ENCODE peak calls at places on chromosomes 3 and 15, in six cellular contexts. One of them, this sample, is unnamed.

GRCh38 chr3:46763178-46763577 is 45.5 kb upstream of the PRSS50 start:
- DNase-seq in IMR-90: no peak
- DNase-seq in A549: no peak
- DNase-seq in H1: no peak
- DNase-seq in HepG2: no peak
- DNase-seq in K562: no peak
- DNase-seq in this sample: no peak

GRCh38 chr15:57736591-57736990 is 30.1 kb downstream of the POLR2M start:
- DNase-seq in IMR-90: no peak
- DNase-seq in A549: no peak
- DNase-seq in H1: no peak
- DNase-seq in HepG2: no peak
- DNase-seq in K562: no peak
- DNase-seq in this sample: no peak

GRCh38 chr3:149559525-149559924 is 85.0 kb downstream of the TM4SF4 start:
- DNase-seq in IMR-90: no peak
- DNase-seq in A549: no peak
- DNase-seq in H1: no peak
- DNase-seq in HepG2: no peak
- DNase-seq in K562: no peak
- DNase-seq in this sample: no peak

GRCh38 chr3:52774901-52775864 is 2.2 kb upstream of the ITIH1 start:
- DNase-seq in IMR-90: no peak
- DNase-seq in A549: no peak
- DNase-seq in H1: no peak
- DNase-seq in HepG2: peak
- DNase-seq in K562: no peak
- DNase-seq in this sample: no peak

GRCh38 chr15:100627789-100628395 is 25.5 kb downstream of the ASB7 start:
- DNase-seq in IMR-90: peak
- DNase-seq in A549: peak
- DNase-seq in H1: peak
- DNase-seq in HepG2: peak
- DNase-seq in K562: peak
- DNase-seq in this sample: peak

GRCh38 chr3:66035763-66036477 is 2.8 kb downstream of the MAGI1 start:
- DNase-seq in IMR-90: no peak
- DNase-seq in A549: no peak
- DNase-seq in H1: no peak
- DNase-seq in HepG2: peak
- DNase-seq in K562: no peak
- DNase-seq in this sample: no peak

GRCh38 chr3:142866841-142867631 is 21.8 kb downstream of the PCOLCE2 start:
- DNase-seq in IMR-90: no peak
- DNase-seq in A549: no peak
- DNase-seq in H1: peak
- DNase-seq in HepG2: no peak
- DNase-seq in K562: peak
- DNase-seq in this sample: no peak

GRCh38 chr15:26634319-26634718 is 138.5 kb downstream of the GABRB3 start:
- DNase-seq in IMR-90: no peak
- DNase-seq in A549: no peak
- DNase-seq in H1: no peak
- DNase-seq in HepG2: no peak
- DNase-seq in K562: no peak
- DNase-seq in this sample: no peak

GRCh38 chr3:180980612-180981011 is 8.9 kb downstream of the DNAJC19 start:
- DNase-seq in IMR-90: peak
- DNase-seq in A549: no peak
- DNase-seq in H1: no peak
- DNase-seq in HepG2: no peak
- DNase-seq in K562: no peak
- DNase-seq in this sample: no peak

GRCh38 chr3:53357457-53357856 is 10.1 kb upstream of the DCP1A start:
- DNase-seq in IMR-90: no peak
- DNase-seq in A549: no peak
- DNase-seq in H1: no peak
- DNase-seq in HepG2: no peak
- DNase-seq in K562: no peak
- DNase-seq in this sample: no peak

GRCh38 chr15:56736881-56737707 is 3.8 kb upstream of the ZNF280D start:
- DNase-seq in IMR-90: no peak
- DNase-seq in A549: no peak
- DNase-seq in H1: no peak
- DNase-seq in HepG2: no peak
- DNase-seq in K562: peak
- DNase-seq in this sample: no peak

GRCh38 chr3:70716832-70717231 is 404.4 kb upstream of the MDFIC2 start:
- DNase-seq in IMR-90: peak
- DNase-seq in A549: no peak
- DNase-seq in H1: no peak
- DNase-seq in HepG2: no peak
- DNase-seq in K562: no peak
- DNase-seq in this sample: no peak

GRCh38 chr15:57611938-57612337 is 20.2 kb downstream of the MYZAP start:
- DNase-seq in IMR-90: no peak
- DNase-seq in A549: peak
- DNase-seq in H1: no peak
- DNase-seq in HepG2: peak
- DNase-seq in K562: no peak
- DNase-seq in this sample: no peak

GRCh38 chr3:70519913-70520659 is 207.6 kb upstream of the MDFIC2 start:
- DNase-seq in IMR-90: peak
- DNase-seq in A549: no peak
- DNase-seq in H1: no peak
- DNase-seq in HepG2: no peak
- DNase-seq in K562: no peak
- DNase-seq in this sample: no peak

GRCh38 chr3:194632983-194633348 is 253 bp downstream of the TMEM44 start:
- DNase-seq in IMR-90: no peak
- DNase-seq in A549: peak
- DNase-seq in H1: no peak
- DNase-seq in HepG2: no peak
- DNase-seq in K562: no peak
- DNase-seq in this sample: no peak

GRCh38 chr15:52417501-52417900 is 111.2 kb downstream of the MYO5A start:
- DNase-seq in IMR-90: peak
- DNase-seq in A549: no peak
- DNase-seq in H1: no peak
- DNase-seq in HepG2: no peak
- DNase-seq in K562: no peak
- DNase-seq in this sample: no peak
- TF ChIP-seq POLR2A in IMR-90: no peak
- TF ChIP-seq POLR2A in A549: no peak
- TF ChIP-seq POLR2A in H1: no peak
- TF ChIP-seq POLR2A in HepG2: no peak
- TF ChIP-seq POLR2A in K562: no peak
- TF ChIP-seq POLR2A in this sample: no peak

DNA sequence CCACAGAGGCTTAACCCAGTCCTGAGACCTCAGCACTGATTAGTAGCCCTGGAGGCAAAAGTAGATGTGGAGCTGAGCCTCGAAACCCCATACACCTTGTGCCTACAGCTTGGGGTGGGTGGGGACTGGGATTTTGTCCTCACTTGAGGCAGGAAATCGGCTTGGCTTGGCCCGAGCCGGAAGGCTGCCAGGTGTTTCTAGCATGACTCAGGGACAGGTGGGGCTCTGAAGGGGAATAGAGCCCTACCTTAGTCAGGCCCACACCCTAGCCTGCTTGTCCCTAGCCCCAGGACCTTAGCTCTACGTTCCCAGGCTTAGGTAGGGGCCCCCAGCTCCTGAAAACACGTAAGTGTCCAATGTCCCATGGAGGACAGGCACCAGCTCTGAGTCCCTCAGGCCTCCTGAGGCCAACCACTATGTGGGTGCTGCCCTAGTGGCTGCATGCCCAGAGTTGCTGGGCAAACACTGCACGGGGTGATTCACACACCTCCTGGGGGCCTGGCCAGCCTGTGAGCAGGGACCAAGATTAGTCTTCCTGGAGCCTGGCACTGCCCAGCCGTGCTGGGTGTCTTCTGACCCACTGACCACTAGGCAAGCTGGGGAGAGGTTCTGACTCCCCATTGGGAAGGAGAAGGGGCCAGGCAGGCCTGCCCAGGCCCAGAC is 3.1 kb downstream of the MST1R start:
- DNase-seq in IMR-90: peak
- DNase-seq in A549: peak
- DNase-seq in H1: no peak
- DNase-seq in HepG2: no peak
- DNase-seq in K562: no peak
- DNase-seq in this sample: no peak
- TF ChIP-seq RFX5 in IMR-90: no peak
- TF ChIP-seq RFX5 in A549: no peak
- TF ChIP-seq RFX5 in H1: no peak
- TF ChIP-seq RFX5 in HepG2: no peak
- TF ChIP-seq RFX5 in K562: no peak
- TF ChIP-seq RFX5 in this sample: no peak

DNA sequence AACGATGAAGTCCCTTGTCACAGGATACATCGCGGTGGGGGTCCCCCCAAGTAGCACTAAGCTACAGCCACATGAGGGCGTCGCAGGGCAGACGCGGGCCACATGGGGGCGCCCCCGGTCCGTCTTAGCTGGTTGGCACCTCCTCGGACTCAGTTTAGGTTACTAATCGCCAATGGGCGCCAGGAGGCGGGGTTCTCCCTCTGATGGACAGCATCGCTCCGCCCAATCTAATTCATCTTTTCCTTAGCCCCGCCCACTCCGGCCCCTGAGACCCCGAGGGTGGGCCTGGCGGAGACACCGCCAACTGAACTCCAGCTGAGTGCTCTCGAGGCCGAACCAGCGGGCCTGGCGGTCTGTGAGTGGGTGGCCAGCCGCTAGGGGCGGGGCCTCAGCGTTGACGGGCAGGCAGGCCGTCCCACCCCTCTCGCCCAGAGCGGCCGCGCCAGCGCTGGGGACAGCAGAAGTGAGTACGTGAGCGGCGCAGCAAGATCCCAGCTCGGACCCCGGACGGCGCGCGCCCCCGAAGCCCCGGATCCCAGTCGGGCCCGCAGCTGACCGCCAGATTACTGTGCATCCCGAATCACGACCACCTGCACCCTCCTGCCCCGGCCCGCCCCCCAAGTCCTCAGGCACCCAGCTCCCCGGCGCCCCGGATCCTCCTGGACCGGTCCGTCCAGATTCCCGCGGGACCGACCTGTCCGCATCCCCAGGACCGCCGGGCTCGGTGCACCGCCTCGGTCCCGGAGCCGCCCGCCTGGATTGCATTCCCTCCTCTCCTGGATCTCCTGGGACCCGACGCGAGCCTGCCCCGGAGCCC is at the start of gene EPHB3:
- DNase-seq in IMR-90: peak
- DNase-seq in A549: peak
- DNase-seq in H1: peak
- DNase-seq in HepG2: peak
- DNase-seq in K562: peak
- DNase-seq in this sample: peak
- TF ChIP-seq POLR2A in IMR-90: peak
- TF ChIP-seq POLR2A in A549: peak
- TF ChIP-seq POLR2A in H1: no peak
- TF ChIP-seq POLR2A in HepG2: no peak
- TF ChIP-seq POLR2A in K562: no peak
- TF ChIP-seq POLR2A in this sample: no peak

GRCh38 chr3:64902117-64902516 is 214.3 kb upstream of the ADAMTS9 start:
- DNase-seq in IMR-90: no peak
- DNase-seq in A549: no peak
- DNase-seq in H1: no peak
- DNase-seq in HepG2: no peak
- DNase-seq in K562: no peak
- DNase-seq in this sample: no peak

GRCh38 chr3:64902991-64903390 is 215.2 kb upstream of the ADAMTS9 start:
- DNase-seq in IMR-90: peak
- DNase-seq in A549: no peak
- DNase-seq in H1: no peak
- DNase-seq in HepG2: no peak
- DNase-seq in K562: no peak
- DNase-seq in this sample: no peak

GRCh38 chr3:64898941-64899340 is 211.1 kb upstream of the ADAMTS9 start:
- DNase-seq in IMR-90: peak
- DNase-seq in A549: no peak
- DNase-seq in H1: no peak
- DNase-seq in HepG2: no peak
- DNase-seq in K562: no peak
- DNase-seq in this sample: no peak

GRCh38 chr3:64900916-64901903 is 213.4 kb upstream of the ADAMTS9 start:
- DNase-seq in IMR-90: peak
- DNase-seq in A549: no peak
- DNase-seq in H1: no peak
- DNase-seq in HepG2: no peak
- DNase-seq in K562: no peak
- DNase-seq in this sample: no peak

GRCh38 chr3:64900220-64900619 is 212.4 kb upstream of the ADAMTS9 start:
- DNase-seq in IMR-90: no peak
- DNase-seq in A549: no peak
- DNase-seq in H1: no peak
- DNase-seq in HepG2: no peak
- DNase-seq in K562: no peak
- DNase-seq in this sample: no peak
- TF ChIP-seq RFX5 in IMR-90: no peak
- TF ChIP-seq RFX5 in A549: no peak
- TF ChIP-seq RFX5 in H1: no peak
- TF ChIP-seq RFX5 in HepG2: no peak
- TF ChIP-seq RFX5 in K562: no peak
- TF ChIP-seq RFX5 in this sample: no peak

DNA sequence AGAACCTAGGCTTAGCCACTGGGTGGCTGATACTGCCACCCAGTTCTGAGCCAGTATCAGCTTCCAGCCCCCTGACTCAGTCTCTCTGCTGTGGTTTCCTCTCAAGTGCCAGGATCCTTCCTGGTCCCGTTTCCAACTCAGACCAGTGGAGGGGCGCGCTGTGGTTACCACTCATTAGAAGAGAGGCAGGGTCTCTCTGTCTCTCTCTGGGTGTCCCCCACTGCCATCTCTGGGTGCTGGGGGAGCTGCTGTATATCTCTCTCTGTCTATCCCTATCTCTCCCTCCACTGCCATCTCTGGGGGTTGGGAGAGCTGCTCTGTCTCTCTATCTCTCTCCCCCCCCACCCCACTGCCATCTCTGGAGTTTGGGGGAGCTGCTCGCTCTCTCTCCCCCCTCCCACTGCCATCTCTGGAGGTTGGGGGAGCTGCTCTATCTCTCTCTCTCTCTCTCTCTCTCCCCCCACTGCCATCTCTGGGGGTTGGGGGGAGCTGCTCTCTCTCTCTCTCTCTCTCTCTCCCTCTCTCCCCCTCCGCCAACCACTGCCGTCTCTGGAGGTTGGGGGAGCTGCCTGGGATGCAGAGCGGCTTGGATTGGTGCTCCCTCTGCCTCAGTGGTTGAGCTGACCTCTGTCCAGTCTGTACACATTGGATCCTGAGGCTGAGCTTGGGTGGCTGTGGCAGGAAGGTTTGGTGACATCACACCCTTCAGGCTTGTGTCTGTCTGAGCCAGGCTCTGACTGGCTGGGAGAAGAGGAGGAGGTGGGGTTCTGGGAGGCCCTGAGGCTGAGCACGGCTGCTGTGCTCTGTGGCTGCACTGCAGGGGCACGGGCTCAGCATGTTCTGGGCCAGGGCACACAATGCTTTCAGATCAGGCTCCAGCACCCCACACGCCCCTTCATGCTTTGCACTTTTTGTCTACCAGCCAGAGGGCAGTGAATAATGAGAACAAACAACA is 98.9 kb downstream of the APBA2 start:
- DNase-seq in IMR-90: peak
- DNase-seq in A549: no peak
- DNase-seq in H1: no peak
- DNase-seq in HepG2: peak
- DNase-seq in K562: no peak
- DNase-seq in this sample: no peak
- TF ChIP-seq POLR2A in IMR-90: no peak
- TF ChIP-seq POLR2A in A549: no peak
- TF ChIP-seq POLR2A in H1: no peak
- TF ChIP-seq POLR2A in HepG2: no peak
- TF ChIP-seq POLR2A in K562: no peak
- TF ChIP-seq POLR2A in this sample: no peak

This sample was measured in GM12878.